ENCODE peak calls at places on chromosomes 5 and 9, in seven cellular contexts. O is foreskin fibroblast, S is mesenteric fat pad, Z is aorta, M is ovary, F is H9, C is Kasumi-1. H is an unnamed sample.

GRCh38 chr5:95870105-95870672 is 47.7 kb upstream of the GLRX start:
- DNase-seq in M (no peak), C (peak; percentile 23), O (no peak), S (no peak), Z (no peak), F (no peak), H (no peak)

GRCh38 chr5:180323929-180324632 is 29.1 kb downstream of the GFPT2 start:
- DNase-seq in C (no peak), O (no peak), M (no peak), F (no peak), S (no peak), Z (peak; percentile 35), H (no peak)

GRCh38 chr5:50965621-50966362 is 299.4 kb downstream of the PARP8 start:
- DNase-seq in M (no peak), S (no peak), Z (no peak), C (no peak), O (no peak), F (peak; percentile 52), H (no peak)

GRCh38 chr5:112419050-112419595 is at the start of gene EPB41L4A:
- DNase-seq in F (no peak), S (no peak), M (peak; percentile 48), C (no peak), Z (peak; percentile 45), O (peak; percentile 2), H (peak; percentile 14)

GRCh38 chr9:104682642-104683041 is 11.7 kb upstream of the OR13D1 start:
- DNase-seq in F (no peak), Z (no peak), S (no peak), C (peak; percentile 88), M (no peak), O (peak; percentile 23), H (no peak)

GRCh38 chr5:75412111-75412990 is 75.3 kb downstream of the HMGCR start:
- DNase-seq in S (no peak), Z (no peak), F (no peak), M (no peak), O (no peak), C (peak; percentile 3), H (no peak)

GRCh38 chr5:32326216-32326772 is 13.6 kb upstream of the MTMR12 start:
- DNase-seq in F (no peak), Z (no peak), S (no peak), M (no peak), C (no peak), O (peak; percentile 41), H (no peak)

GRCh38 chr9:113950195-113951031 is 74.3 kb downstream of the ZNF618 start:
- DNase-seq in Z (no peak), M (no peak), S (no peak), O (no peak), C (no peak), F (no peak), H (no peak)

GRCh38 chr5:139828207-139828895 is 32.7 kb downstream of the PSD2 start:
- DNase-seq in S (no peak), C (no peak), F (no peak), O (no peak), M (peak; percentile 5), Z (peak; percentile 17), H (no peak)

GRCh38 chr5:79974896-79975295 is 16.2 kb downstream of the MTX3 start:
- DNase-seq in Z (no peak), C (no peak), M (no peak), S (no peak), O (peak; percentile 30), F (no peak), H (no peak)

GRCh38 chr5:110510146-110510545 is 216.3 kb downstream of the TMEM232 start:
- DNase-seq in M (no peak), C (no peak), O (no peak), Z (no peak), S (no peak), F (no peak), H (no peak)

GRCh38 chr9:4680178-4680535 is 788 bp downstream of the CDC37L1 start:
- DNase-seq in M (no peak), C (no peak), O (no peak), F (no peak), Z (no peak), S (no peak), H (no peak)

GRCh38 chr5:36152324-36153298 is 700 bp downstream of the SKP2 start:
- DNase-seq in C (peak; percentile 40), Z (no peak), S (no peak), O (peak; percentile 7), F (no peak), M (no peak), H (no peak)

GRCh38 chr9:88781500-88782391 is 209.5 kb upstream of the S1PR3 start:
- DNase-seq in C (peak; percentile 97), F (peak; percentile 56), M (peak; percentile 54), O (peak; percentile 71), S (no peak), Z (no peak), H (peak; percentile 70)

GRCh38 chr5:139687656-139688055 is 39.5 kb downstream of the CXXC5 start:
- DNase-seq in S (no peak), M (no peak), F (no peak), Z (no peak), O (no peak), C (no peak), H (no peak)

GRCh38 chr9:110606179-110606578 is 26.6 kb upstream of the SVEP1 start:
- DNase-seq in Z (no peak), M (no peak), C (no peak), O (no peak), S (no peak), F (no peak), H (no peak)

GRCh38 chr5:74651710-74652109 is 11.2 kb upstream of the ENC1 start:
- DNase-seq in M (no peak), S (no peak), Z (no peak), O (no peak), C (no peak), F (no peak), H (no peak)

GRCh38 chr9:134637241-134637640 is 4.4 kb upstream of the COL5A1 start:
- DNase-seq in O (no peak), F (no peak), M (peak; percentile 26), S (no peak), Z (peak; percentile 40), C (no peak), H (no peak)

GRCh38 chr9:100324594-100325200 is 28.0 kb downstream of the TEX10 start:
- DNase-seq in M (no peak), Z (no peak), O (no peak), F (no peak), S (no peak), C (peak; percentile 88), H (no peak)

GRCh38 chr9:5455181-5455580 is 4.8 kb downstream of the CD274 start:
- DNase-seq in F (no peak), Z (no peak), M (no peak), S (no peak), C (no peak), O (peak; percentile 49), H (no peak)

GRCh38 chr5:107324071-107324470 is 346.7 kb downstream of the EFNA5 start:
- DNase-seq in O (no peak), M (no peak), S (no peak), F (no peak), Z (no peak), C (no peak), H (no peak)

GRCh38 chr5:180353226-180353962 is at the start of gene GFPT2:
- DNase-seq in Z (peak; percentile 89), M (peak; percentile 94), C (peak; percentile 17), O (peak; percentile 78), S (no peak), F (peak; percentile 89), H (peak; percentile 86)

GRCh38 chr5:139764250-139764791 is 31.3 kb upstream of the PSD2 start:
- DNase-seq in C (no peak), O (no peak), S (no peak), M (peak; percentile 56), F (peak; percentile 70), Z (no peak), H (no peak)

GRCh38 chr5:88142801-88143692 is 125.6 kb downstream of the TMEM161B start:
- DNase-seq in C (no peak), M (peak; percentile 56), O (no peak), S (no peak), F (no peak), Z (peak; percentile 53), H (peak; percentile 51)

GRCh38 chr5:172958268-172959046 is 767 bp upstream of the RPL26L1 start:
- DNase-seq in C (peak; percentile 51), S (peak; percentile 93), O (no peak), Z (peak; percentile 80), M (peak; percentile 74), F (peak; percentile 82), H (peak; percentile 68)

GRCh38 chr9:133074111-133074651 is 12.4 kb downstream of the CEL start:
- DNase-seq in M (no peak), C (no peak), S (no peak), O (peak; percentile 66), F (no peak), Z (no peak), H (no peak)

GRCh38 chr5:5011151-5011550 is 129.0 kb upstream of the ADAMTS16 start:
- DNase-seq in S (no peak), O (no peak), C (no peak), F (no peak), Z (no peak), M (no peak), H (no peak)

H was measured in uterus.